ENCODE peak calls at places on chromosome 1, in nine cellular contexts. N, S, Y, T, O, R, K, U and G are unnamed samples.

GRCh38 chr1:38018864-38019343 is 6.4 kb downstream of the UTP11 start:
- DNase-seq in K (peak; percentile 7), S (no peak), O (no peak), U (no peak), T (no peak), R (no peak), N (no peak), Y (no peak), G (no peak)

GRCh38 chr1:9904571-9904970 is 5.5 kb downstream of the CTNNBIP1 start:
- DNase-seq in T (no peak), O (no peak), R (no peak), S (no peak), U (no peak), K (no peak), N (no peak), Y (no peak), G (no peak)

GRCh38 chr1:8598783-8599182 is 218.7 kb downstream of the RERE start:
- DNase-seq in O (no peak), Y (no peak), R (no peak), T (no peak), K (no peak), U (no peak), S (no peak), N (no peak), G (no peak)

GRCh38 chr1:231420959-231421615 is 1.0 kb downstream of the EGLN1 start:
- DNase-seq in T (no peak), Y (peak; percentile 50), U (no peak), S (peak; percentile 40), K (no peak), R (peak; percentile 77), O (no peak), N (peak; percentile 48), G (peak; percentile 57)

GRCh38 chr1:227999056-227999930 is 7.5 kb upstream of the WNT3A start:
- DNase-seq in T (peak; percentile 78), O (peak; percentile 11), U (peak; percentile 57), K (peak; percentile 53), Y (peak; percentile 68), N (peak; percentile 41), R (peak; percentile 85), S (peak; percentile 88), G (peak; percentile 34)

GRCh38 chr1:40662864-40663263 is 2.6 kb downstream of the RIMS3 start:
- DNase-seq in N (no peak), T (no peak), U (no peak), S (no peak), Y (peak; percentile 80), O (no peak), K (no peak), R (no peak), G (peak; percentile 69)

GRCh38 chr1:183226963-183227362 is 40.9 kb downstream of the LAMC2 start:
- DNase-seq in S (no peak), N (no peak), R (no peak), O (no peak), K (no peak), Y (no peak), U (no peak), T (no peak), G (no peak)

GRCh38 chr1:7146710-7147109 is 361.5 kb downstream of the CAMTA1 start:
- DNase-seq in S (no peak), Y (no peak), N (no peak), O (no peak), U (no peak), R (no peak), T (no peak), K (no peak), G (no peak)

GRCh38 chr1:225772323-225772768 is 5.3 kb upstream of the SRP9 start:
- DNase-seq in K (peak; percentile 82), R (peak; percentile 86), T (peak; percentile 87), S (peak; percentile 98), N (peak; percentile 76), Y (peak; percentile 87), O (peak; percentile 87), U (no peak), G (peak; percentile 73)

GRCh38 chr1:216566809-216567208 is 143.6 kb upstream of the USH2A start:
- DNase-seq in R (no peak), K (no peak), S (peak; percentile 23), T (peak; percentile 23), O (peak; percentile 16), N (no peak), U (no peak), Y (peak; percentile 12), G (no peak)

GRCh38 chr1:115073298-115074087 is 15.8 kb downstream of the TSPAN2 start:
- DNase-seq in S (no peak), K (no peak), Y (no peak), T (no peak), N (peak; percentile 31), O (no peak), R (no peak), U (no peak), G (no peak)

GRCh38 chr1:38106726-38107125 is 60.1 kb upstream of the POU3F1 start:
- DNase-seq in Y (no peak), O (no peak), N (no peak), T (no peak), U (no peak), K (no peak), R (no peak), S (no peak), G (no peak)

GRCh38 chr1:59408608-59409007 is 111.7 kb downstream of the FGGY start:
- DNase-seq in O (no peak), Y (no peak), S (no peak), K (no peak), T (no peak), U (no peak), R (no peak), N (no peak), G (no peak)

GRCh38 chr1:172359531-172359991 is 60.9 kb upstream of the C1orf105 start:
- DNase-seq in N (no peak), R (no peak), Y (peak; percentile 31), U (no peak), S (no peak), O (peak; percentile 93), T (no peak), K (peak; percentile 83), G (no peak)

GRCh38 chr1:12405325-12406217 is 175.7 kb downstream of the VPS13D start:
- DNase-seq in Y (no peak), R (no peak), O (no peak), T (no peak), S (no peak), U (peak; percentile 42), K (no peak), N (no peak), G (no peak)

GRCh38 chr1:67674260-67675011 is 10.6 kb upstream of the GADD45A start:
- DNase-seq in R (no peak), K (peak; percentile 13), U (no peak), N (peak; percentile 17), S (no peak), O (no peak), T (peak; percentile 59), Y (no peak), G (no peak)

GRCh38 chr1:184596950-184597651 is 157.6 kb downstream of the EDEM3 start:
- DNase-seq in O (no peak), R (no peak), S (no peak), T (no peak), N (no peak), U (no peak), Y (no peak), K (no peak), G (no peak)

GRCh38 chr1:224734261-224734935 is 118.3 kb downstream of the CNIH3 start:
- DNase-seq in K (no peak), O (no peak), T (no peak), Y (no peak), U (no peak), R (no peak), S (no peak), N (no peak), G (no peak)

GRCh38 chr1:113804421-113805255 is 7.6 kb downstream of the RSBN1 start:
- DNase-seq in K (no peak), U (no peak), Y (peak; percentile 49), N (no peak), O (no peak), S (no peak), R (no peak), T (no peak), G (no peak)

GRCh38 chr1:221271696-221272095 is 392.5 kb downstream of the HLX start:
- DNase-seq in R (no peak), T (no peak), S (no peak), O (no peak), U (no peak), K (no peak), N (no peak), Y (no peak), G (no peak)

GRCh38 chr1:155698382-155699038 is 9.6 kb downstream of the DAP3 start:
- DNase-seq in U (no peak), S (no peak), O (peak; percentile 28), K (no peak), N (no peak), R (no peak), T (no peak), Y (peak; percentile 48), G (no peak)

GRCh38 chr1:32321712-32322291 is 14.2 kb downstream of the MARCKSL1 start:
- DNase-seq in O (no peak), S (peak; percentile 81), U (no peak), R (no peak), N (no peak), T (no peak), K (no peak), Y (no peak), G (no peak)

GRCh38 chr1:2253797-2254480 is 25.8 kb downstream of the SKI start:
- DNase-seq in Y (no peak), S (no peak), R (no peak), O (no peak), T (no peak), K (no peak), N (no peak), U (no peak), G (no peak)

GRCh38 chr1:96559707-96560588 is 161.6 kb upstream of the PTBP2 start:
- DNase-seq in O (peak; percentile 95), U (no peak), N (peak; percentile 25), T (no peak), R (no peak), K (no peak), S (peak; percentile 61), Y (peak; percentile 99), G (peak; percentile 100)

GRCh38 chr1:226558293-226558692 is 9.7 kb downstream of the STUM start:
- DNase-seq in U (no peak), N (no peak), R (peak; percentile 17), S (no peak), T (no peak), K (no peak), O (no peak), Y (no peak), G (no peak)

GRCh38 chr1:77378723-77379533 is 97.1 kb downstream of the AK5 start:
- DNase-seq in K (peak; percentile 16), U (peak; percentile 55), O (peak; percentile 87), R (no peak), S (no peak), T (no peak), N (no peak), Y (no peak), G (no peak)

GRCh38 chr1:16960560-16961296 is 19.7 kb downstream of the MFAP2 start:
- DNase-seq in N (peak; percentile 88), K (peak; percentile 66), T (peak; percentile 78), S (peak; percentile 91), R (peak; percentile 97), U (no peak), Y (no peak), O (no peak), G (no peak)

GRCh38 chr1:61853545-61853944 is 111.3 kb downstream of the PATJ start:
- DNase-seq in N (no peak), Y (no peak), U (no peak), K (no peak), O (peak; percentile 6), T (no peak), R (no peak), S (no peak), G (no peak)

GRCh38 chr1:34696230-34696629 is 58.6 kb upstream of the GJB5 start:
- DNase-seq in T (no peak), O (no peak), U (no peak), Y (peak; percentile 62), R (no peak), S (peak; percentile 23), K (no peak), N (no peak), G (peak; percentile 66)

GRCh38 chr1:156102634-156103511 is 11.6 kb upstream of the LMNA start:
- DNase-seq in S (no peak), O (no peak), R (no peak), K (no peak), Y (no peak), N (no peak), U (no peak), T (no peak), G (no peak)